ENCODE peak calls at places on chromosomes 16 and 17, in six cellular contexts. M is HepG2, Y is K562, E is HCT116, A is GM12878, S is upper lobe of left lung. W is an unnamed sample.

GRCh38 chr17:83155128-83156081 is 76.0 kb downstream of the METRNL start:
- ATAC-seq in M (no peak), Y (no peak), E (no peak), A (no peak), S (peak), W (peak)

GRCh38 chr17:18321309-18321708 is 6.2 kb downstream of the SMCR8 start:
- ATAC-seq in M (no peak), Y (peak), E (peak), A (no peak), S (no peak), W (no peak)

GRCh38 chr16:18800674-18801196 is 614 bp downstream of the ARL6IP1 start:
- ATAC-seq in M (peak), Y (peak), E (no peak), A (peak), S (peak), W (no peak)

GRCh38 chr16:87263418-87264052 is 53.7 kb downstream of the C16orf95 start:
- ATAC-seq in M (no peak), Y (peak), E (peak), A (no peak), S (no peak), W (no peak)

GRCh38 chr17:80219013-80219776 is 938 bp downstream of the SGSH start:
- ATAC-seq in M (peak), Y (peak), E (peak), A (peak), S (peak), W (peak)

GRCh38 chr17:64455993-64456885 is 7.3 kb downstream of the MILR1 start:
- ATAC-seq in M (no peak), Y (no peak), E (no peak), A (peak), S (no peak), W (no peak)

GRCh38 chr16:26111900-26112299 is 420.1 kb downstream of the HS3ST4 start:
- ATAC-seq in M (no peak), Y (no peak), E (no peak), A (no peak), S (no peak), W (no peak)

GRCh38 chr16:25176136-25176535 is 40.6 kb upstream of the AQP8 start:
- ATAC-seq in M (no peak), Y (no peak), E (no peak), A (no peak), S (no peak), W (no peak)

GRCh38 chr17:63932008-63932561 is at the start of gene CD79B:
- ATAC-seq in M (no peak), Y (no peak), E (no peak), A (peak), S (no peak), W (no peak)

GRCh38 chr17:39828443-39828842 is 35.7 kb downstream of the IKZF3 start:
- ATAC-seq in M (peak), Y (no peak), E (no peak), A (peak), S (no peak), W (no peak)

GRCh38 chr16:86925067-86925791 is 346.9 kb downstream of the FOXL1 start:
- ATAC-seq in M (no peak), Y (no peak), E (no peak), A (no peak), S (no peak), W (no peak)

GRCh38 chr17:40355123-40355803 is 9.3 kb downstream of the GJD3 start:
- ATAC-seq in M (peak), Y (peak), E (peak), A (peak), S (peak), W (peak)

GRCh38 chr17:47119746-47120520 is 69.2 kb downstream of the CDC27 start:
- ATAC-seq in M (no peak), Y (no peak), E (peak), A (no peak), S (peak), W (no peak)

GRCh38 chr16:88914750-88915368 is 48.4 kb upstream of the PABPN1L start:
- ATAC-seq in M (no peak), Y (no peak), E (no peak), A (no peak), S (no peak), W (peak)

GRCh38 chr17:80213651-80213975 is 6.5 kb downstream of the SGSH start:
- ATAC-seq in M (no peak), Y (no peak), E (no peak), A (no peak), S (no peak), W (no peak)

GRCh38 chr17:6592193-6592592 is 35.8 kb upstream of the PITPNM3 start:
- ATAC-seq in M (peak), Y (no peak), E (no peak), A (no peak), S (peak), W (no peak)

GRCh38 chr17:39867891-39868553 is at the start of gene ZPBP2:
- ATAC-seq in M (no peak), Y (no peak), E (no peak), A (no peak), S (peak), W (no peak)

GRCh38 chr17:78172284-78173024 is 4.1 kb downstream of the SYNGR2 start:
- ATAC-seq in M (no peak), Y (no peak), E (peak), A (peak), S (no peak), W (peak)

GRCh38 chr17:73690581-73691135 is 46.4 kb upstream of the SDK2 start:
- ATAC-seq in M (no peak), Y (peak), E (peak), A (no peak), S (no peak), W (no peak)

GRCh38 chr16:11034005-11034404 is 89.6 kb downstream of the CLEC16A start:
- ATAC-seq in M (no peak), Y (no peak), E (no peak), A (no peak), S (no peak), W (peak)

GRCh38 chr17:30413109-30413508 is 34.4 kb downstream of the CPD start:
- ATAC-seq in M (no peak), Y (no peak), E (no peak), A (no peak), S (no peak), W (no peak)

GRCh38 chr17:79728908-79729471 is 1.8 kb upstream of the ENPP7 start:
- ATAC-seq in M (peak), Y (peak), E (peak), A (peak), S (no peak), W (peak)

DNA sequence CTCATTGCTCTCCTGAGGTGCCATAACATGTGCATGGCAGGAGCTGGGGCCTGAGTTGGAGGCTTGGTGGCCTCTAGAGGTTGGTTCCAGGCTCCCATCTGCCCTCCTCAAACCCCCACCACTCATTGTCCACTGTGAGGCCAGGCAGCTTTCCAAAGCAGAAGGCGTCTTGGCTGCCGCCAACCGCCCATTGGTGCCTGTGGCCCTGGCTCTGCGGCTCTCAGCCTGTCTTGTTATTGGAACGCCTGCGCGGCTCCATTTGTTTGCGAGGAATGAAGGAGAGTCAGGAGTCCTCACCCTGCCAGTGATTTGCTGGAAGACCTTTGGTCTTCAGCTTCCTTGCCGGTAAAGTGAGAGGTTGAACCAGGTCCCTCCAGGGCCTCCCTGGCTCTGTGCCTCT is 43.6 kb downstream of the OR1D5 start:
- ATAC-seq in M (no peak), Y (no peak), E (no peak), A (no peak), S (no peak), W (no peak)
- TF ChIP-seq POLR2A in M (no peak), Y (no peak), E (no peak), A (no peak), S (no peak), W (no peak)

GRCh38 chr17:44558349-44559287 is 1.3 kb downstream of the FZD2 start:
- ATAC-seq in M (no peak), Y (no peak), E (no peak), A (no peak), S (no peak), W (no peak)
- TF ChIP-seq POLR2AphosphoS5 in M (no peak), Y (no peak), E (no peak), A (no peak), S (no peak), W (no peak)

GRCh38 chr16:30065112-30065942 is at the start of gene ALDOA:
- ATAC-seq in M (peak), Y (peak), E (peak), A (peak), S (peak), W (peak)
- TF ChIP-seq CTCF in M (peak), Y (no peak), E (no peak), A (no peak), S (no peak), W (peak)

DNA sequence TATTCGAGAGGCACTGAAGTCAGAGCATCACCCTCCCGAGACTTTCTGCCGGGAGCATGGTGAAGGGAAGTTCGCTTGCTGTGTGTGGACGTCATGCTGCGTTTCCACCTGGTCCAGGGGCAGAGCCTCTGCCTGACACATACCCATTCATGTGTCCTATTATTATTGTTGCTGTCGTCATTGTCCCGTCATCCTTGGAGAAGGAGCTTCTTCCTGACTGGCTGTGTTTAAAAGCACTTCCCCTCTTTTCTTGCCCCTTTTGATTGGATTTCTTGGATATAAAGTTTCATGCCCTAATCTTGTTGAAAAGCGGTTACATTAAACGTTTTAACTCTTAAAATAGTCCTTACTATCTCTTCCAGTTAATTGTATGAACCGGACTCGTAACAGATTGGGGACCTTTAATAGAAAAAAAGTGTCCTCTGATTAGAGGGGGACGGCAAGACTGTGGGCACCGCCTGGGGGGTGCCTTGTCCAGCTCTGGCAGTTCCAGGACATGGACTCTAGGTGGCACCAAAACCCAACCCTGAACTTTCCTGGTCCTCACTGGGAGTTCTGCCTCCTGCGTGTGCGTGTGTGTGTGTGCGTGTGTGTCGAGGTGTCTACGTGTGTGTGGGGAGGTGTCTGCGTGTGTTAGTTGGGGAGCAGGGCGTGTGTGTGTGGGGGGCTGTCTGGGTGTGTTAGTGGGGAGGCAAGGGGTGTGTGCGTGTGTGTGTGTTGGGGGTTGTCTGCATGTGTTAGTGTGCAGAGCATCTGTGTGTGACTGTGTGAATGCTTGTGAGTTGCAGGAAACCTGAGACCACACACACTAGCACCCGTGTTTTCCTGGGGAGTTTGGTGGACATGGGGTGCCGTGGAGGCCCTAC is 133.3 kb upstream of the CIBAR2 start:
- ATAC-seq in M (peak), Y (peak), E (peak), A (peak), S (no peak), W (peak)
- TF ChIP-seq POLR2A in M (no peak), Y (no peak), E (no peak), A (no peak), S (no peak), W (no peak)

DNA sequence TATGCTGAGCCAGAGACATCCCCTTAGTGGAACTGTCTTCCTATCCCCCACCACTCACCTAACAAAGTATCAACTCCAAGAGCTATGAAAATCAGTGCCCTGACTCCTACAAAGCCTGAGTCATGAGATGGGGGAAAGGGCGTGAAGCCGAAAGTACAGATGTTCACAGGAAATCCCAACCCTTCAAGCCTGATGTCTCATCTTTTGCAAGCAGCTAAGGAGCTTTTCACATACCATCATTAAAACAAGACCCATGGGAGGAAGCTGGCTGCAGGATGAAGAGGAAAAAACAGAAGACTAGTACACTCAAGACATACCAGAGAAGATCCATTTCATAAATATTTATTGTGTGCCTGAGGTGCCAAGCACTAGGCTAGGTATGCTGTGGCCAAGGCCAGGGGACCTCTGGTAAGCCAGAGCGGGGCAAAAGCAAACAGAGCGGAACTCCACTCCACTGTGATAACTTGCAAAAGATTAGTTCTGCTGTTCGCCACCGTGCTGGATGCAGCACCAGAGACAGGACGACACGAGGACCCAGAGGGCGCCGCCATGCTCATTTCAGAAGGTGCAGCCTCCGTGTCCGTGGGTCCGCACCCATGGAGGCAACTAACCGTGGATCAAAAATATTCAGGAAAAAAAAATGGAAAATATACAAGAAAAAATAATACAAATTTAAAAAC is 4.5 kb upstream of the MNT start:
- ATAC-seq in M (no peak), Y (no peak), E (no peak), A (no peak), S (no peak), W (no peak)
- TF ChIP-seq POLR2AphosphoS5 in M (no peak), Y (no peak), E (no peak), A (no peak), S (no peak), W (peak)

W was measured in gastroesophageal sphincter.